ENCODE peak calls at places on chromosomes 11 and 22, in five cellular contexts. Q is stimulated activated CD4-positive, alpha-beta T cell treated with anti-CD3 and anti-CD28 coated beads, Interleukin-2, amount 100 ng/mL, for 48 hours; C is ascending aorta; P is T-helper 1 cell; S is neural crest cell. F is an unnamed sample.

GRCh38 chr11:101127348-101127698 is 2.3 kb downstream of the PGR start:
- DNase-seq in Q (no peak), C (no peak), P (no peak), S (peak; percentile 9), F (no peak)

GRCh38 chr11:47756208-47756607 is 10.9 kb downstream of the FNBP4 start:
- DNase-seq in Q (no peak), C (no peak), P (no peak), S (no peak), F (no peak)

GRCh38 chr11:133049244-133050019 is 482.9 kb downstream of the OPCML start:
- DNase-seq in Q (no peak), C (no peak), P (no peak), S (no peak), F (no peak)

GRCh38 chr22:48244388-48245118 is 1482.1 kb downstream of the TBC1D22A start:
- DNase-seq in Q (no peak), C (no peak), P (no peak), S (no peak), F (no peak)

GRCh38 chr11:15569626-15570025 is 454.9 kb downstream of the INSC start:
- DNase-seq in Q (no peak), C (no peak), P (no peak), S (no peak), F (no peak)

GRCh38 chr11:23257556-23257955 is 397.3 kb upstream of the CCDC179 start:
- DNase-seq in Q (no peak), C (no peak), P (no peak), S (no peak), F (no peak)

GRCh38 chr11:84316866-84317560 is 1030.8 kb upstream of the CCDC90B start:
- DNase-seq in Q (no peak), C (no peak), P (no peak), S (no peak), F (no peak)

GRCh38 chr11:130817608-130817944 is 98.7 kb downstream of the SNX19 start:
- DNase-seq in Q (no peak), C (no peak), P (no peak), S (no peak), F (no peak)

GRCh38 chr22:40310081-40310770 is 36.1 kb upstream of the ADSL start:
- DNase-seq in Q (no peak), C (no peak), P (no peak), S (no peak), F (no peak)

GRCh38 chr22:31944700-31945477 is 554 bp downstream of the YWHAH start:
- DNase-seq in Q (peak; percentile 19), C (no peak), P (no peak), S (peak; percentile 36), F (peak; percentile 78)

GRCh38 chr22:28015056-28015445 is 96.0 kb upstream of the PITPNB start:
- DNase-seq in Q (no peak), C (no peak), P (no peak), S (no peak), F (no peak)

GRCh38 chr22:33986167-33986771 is 66.0 kb upstream of the LARGE1 start:
- DNase-seq in Q (no peak), C (no peak), P (no peak), S (no peak), F (no peak)

GRCh38 chr22:50034126-50035081 is 21.8 kb upstream of the IL17REL start:
- DNase-seq in Q (no peak), C (no peak), P (peak; percentile 47), S (no peak), F (no peak)

GRCh38 chr22:44458044-44459020 is 39.7 kb downstream of the RTL6 start:
- DNase-seq in Q (no peak), C (no peak), P (no peak), S (no peak), F (no peak)

GRCh38 chr11:777288-778255 is at the start of gene GATD1:
- DNase-seq in Q (peak; percentile 95), C (peak; percentile 49), P (peak; percentile 87), S (peak; percentile 94), F (peak; percentile 92)

GRCh38 chr11:2289350-2289749 is 12.4 kb downstream of the C11orf21 start:
- DNase-seq in Q (no peak), C (no peak), P (no peak), S (no peak), F (no peak)

GRCh38 chr11:2588809-2589537 is 110.8 kb downstream of the KCNQ1OT1 start:
- DNase-seq in Q (no peak), C (no peak), P (no peak), S (no peak), F (no peak)

GRCh38 chr11:22317656-22318055 is 20.5 kb upstream of the SLC17A6 start:
- DNase-seq in Q (no peak), C (no peak), P (no peak), S (no peak), F (no peak)

GRCh38 chr11:16015736-16016135 is 340.6 kb downstream of the SOX6 start:
- DNase-seq in Q (no peak), C (no peak), P (no peak), S (no peak), F (no peak)

GRCh38 chr11:77435972-77436371 is 37.9 kb downstream of the PAK1 start:
- DNase-seq in Q (no peak), C (no peak), P (no peak), S (no peak), F (no peak)

GRCh38 chr22:44878483-44879300 is 126.3 kb downstream of the ARHGAP8 start:
- DNase-seq in Q (no peak), C (no peak), P (no peak), S (no peak), F (no peak)

GRCh38 chr11:43735931-43736330 is 55.4 kb downstream of the HSD17B12 start:
- DNase-seq in Q (no peak), C (no peak), P (no peak), S (no peak), F (no peak)

GRCh38 chr11:16806791-16807190 is 68.3 kb downstream of the C11orf58 start:
- DNase-seq in Q (no peak), C (no peak), P (no peak), S (no peak), F (no peak)

GRCh38 chr22:22720201-22720723 is 75.8 kb downstream of the GGTLC2 start:
- DNase-seq in Q (peak; percentile 22), C (no peak), P (peak; percentile 33), S (peak; percentile 42), F (peak; percentile 8)

GRCh38 chr11:29629281-29629680 is 387.5 kb downstream of the KCNA4 start:
- DNase-seq in Q (no peak), C (no peak), P (no peak), S (no peak), F (no peak)

GRCh38 chr11:112253605-112254242 is 6.9 kb downstream of the PLET1 start:
- DNase-seq in Q (no peak), C (no peak), P (no peak), S (no peak), F (no peak)

GRCh38 chr11:45924036-45924915 is 1.8 kb downstream of the LARGE2 start:
- DNase-seq in Q (no peak), C (no peak), P (no peak), S (no peak), F (no peak)

GRCh38 chr11:9574806-9575530 is 1.5 kb downstream of the WEE1 start:
- DNase-seq in Q (no peak), C (no peak), P (peak; percentile 26), S (peak; percentile 34), F (peak; percentile 67)

GRCh38 chr11:134098566-134099184 is 29.8 kb downstream of the JAM3 start:
- DNase-seq in Q (no peak), C (no peak), P (peak; percentile 21), S (no peak), F (no peak)

GRCh38 chr11:128891410-128891861 is 280 bp downstream of the KCNJ5 start:
- DNase-seq in Q (no peak), C (no peak), P (no peak), S (no peak), F (peak; percentile 48)

GRCh38 chr11:78690588-78690987 is 115.9 kb upstream of the NARS2 start:
- DNase-seq in Q (no peak), C (no peak), P (no peak), S (no peak), F (no peak)

GRCh38 chr11:32173435-32173834 is 82.6 kb downstream of the RCN1 start:
- DNase-seq in Q (peak; percentile 13), C (no peak), P (peak; percentile 2), S (peak; percentile 62), F (no peak)

GRCh38 chr11:113106507-113106906 is 145.3 kb downstream of the NCAM1 start:
- DNase-seq in Q (no peak), C (no peak), P (no peak), S (no peak), F (no peak)

GRCh38 chr11:2380807-2381350 is 3.8 kb downstream of the CD81 start:
- DNase-seq in Q (no peak), C (peak; percentile 63), P (no peak), S (no peak), F (no peak)

GRCh38 chr22:19723990-19724827 is 870 bp downstream of the GP1BB start:
- DNase-seq in Q (peak; percentile 35), C (no peak), P (peak; percentile 39), S (peak; percentile 59), F (no peak)

GRCh38 chr11:26095340-26095739 is 236.6 kb upstream of the ANO3 start:
- DNase-seq in Q (no peak), C (no peak), P (no peak), S (no peak), F (no peak)

GRCh38 chr22:36406721-36407120 is 19.0 kb upstream of the MYH9 start:
- DNase-seq in Q (no peak), C (no peak), P (no peak), S (no peak), F (no peak)

GRCh38 chr22:22997262-22997898 is 72.9 kb upstream of the GNAZ start:
- DNase-seq in Q (no peak), C (no peak), P (no peak), S (no peak), F (no peak)

F was measured in NCI-H1417.